ENCODE peak calls at places on chromosome 13, in four cellular contexts. One of them, this sample, is unnamed.

GRCh38 chr13:73142091-73142490 is 83.3 kb downstream of the KLF5 start:
- DNase-seq in IMR-90: no peak
- DNase-seq in H9: no peak
- DNase-seq in H1: no peak
- DNase-seq in this sample: no peak

GRCh38 chr13:112990783-112991182 is 21.8 kb downstream of the MCF2L start:
- DNase-seq in IMR-90: no peak
- DNase-seq in H9: peak
- DNase-seq in H1: no peak
- DNase-seq in this sample: peak

GRCh38 chr13:31978021-31978420 is 53.6 kb upstream of the FRY start:
- DNase-seq in IMR-90: no peak
- DNase-seq in H9: no peak
- DNase-seq in H1: no peak
- DNase-seq in this sample: no peak

GRCh38 chr13:99367663-99368448 is 60.7 kb upstream of the GPR183 start:
- DNase-seq in IMR-90: no peak
- DNase-seq in H9: no peak
- DNase-seq in H1: peak
- DNase-seq in this sample: peak

GRCh38 chr13:98080280-98080679 is 62.6 kb upstream of the FARP1 start:
- DNase-seq in IMR-90: no peak
- DNase-seq in H9: no peak
- DNase-seq in H1: no peak
- DNase-seq in this sample: no peak

GRCh38 chr13:108560092-108560491 is 69.3 kb upstream of the MYO16 start:
- DNase-seq in IMR-90: no peak
- DNase-seq in H9: no peak
- DNase-seq in H1: no peak
- DNase-seq in this sample: peak

GRCh38 chr13:110047511-110047910 is 259.4 kb downstream of the COL4A1 start:
- DNase-seq in IMR-90: peak
- DNase-seq in H9: no peak
- DNase-seq in H1: no peak
- DNase-seq in this sample: no peak

GRCh38 chr13:86689901-86690300 is 890.7 kb upstream of the SLITRK6 start:
- DNase-seq in IMR-90: no peak
- DNase-seq in H9: no peak
- DNase-seq in H1: no peak
- DNase-seq in this sample: no peak

GRCh38 chr13:39226359-39226758 is 188.1 kb downstream of the NHLRC3 start:
- DNase-seq in IMR-90: no peak
- DNase-seq in H9: no peak
- DNase-seq in H1: no peak
- DNase-seq in this sample: no peak

GRCh38 chr13:73765651-73766384 is 368.4 kb downstream of the KLF12 start:
- DNase-seq in IMR-90: peak
- DNase-seq in H9: peak
- DNase-seq in H1: peak
- DNase-seq in this sample: peak

GRCh38 chr13:29428310-29428991 is 167.0 kb downstream of the SLC7A1 start:
- DNase-seq in IMR-90: no peak
- DNase-seq in H9: peak
- DNase-seq in H1: peak
- DNase-seq in this sample: peak

GRCh38 chr13:79779761-79780160 is 298.8 kb downstream of the NDFIP2 start:
- DNase-seq in IMR-90: peak
- DNase-seq in H9: no peak
- DNase-seq in H1: no peak
- DNase-seq in this sample: peak

GRCh38 chr13:79780240-79780639 is 299.3 kb downstream of the NDFIP2 start:
- DNase-seq in IMR-90: peak
- DNase-seq in H9: no peak
- DNase-seq in H1: no peak
- DNase-seq in this sample: no peak

GRCh38 chr13:79786176-79786575 is 305.2 kb downstream of the NDFIP2 start:
- DNase-seq in IMR-90: no peak
- DNase-seq in H9: no peak
- DNase-seq in H1: no peak
- DNase-seq in this sample: no peak

GRCh38 chr13:79781829-79782540 is 301.0 kb downstream of the NDFIP2 start:
- DNase-seq in IMR-90: peak
- DNase-seq in H9: no peak
- DNase-seq in H1: no peak
- DNase-seq in this sample: no peak

DNA sequence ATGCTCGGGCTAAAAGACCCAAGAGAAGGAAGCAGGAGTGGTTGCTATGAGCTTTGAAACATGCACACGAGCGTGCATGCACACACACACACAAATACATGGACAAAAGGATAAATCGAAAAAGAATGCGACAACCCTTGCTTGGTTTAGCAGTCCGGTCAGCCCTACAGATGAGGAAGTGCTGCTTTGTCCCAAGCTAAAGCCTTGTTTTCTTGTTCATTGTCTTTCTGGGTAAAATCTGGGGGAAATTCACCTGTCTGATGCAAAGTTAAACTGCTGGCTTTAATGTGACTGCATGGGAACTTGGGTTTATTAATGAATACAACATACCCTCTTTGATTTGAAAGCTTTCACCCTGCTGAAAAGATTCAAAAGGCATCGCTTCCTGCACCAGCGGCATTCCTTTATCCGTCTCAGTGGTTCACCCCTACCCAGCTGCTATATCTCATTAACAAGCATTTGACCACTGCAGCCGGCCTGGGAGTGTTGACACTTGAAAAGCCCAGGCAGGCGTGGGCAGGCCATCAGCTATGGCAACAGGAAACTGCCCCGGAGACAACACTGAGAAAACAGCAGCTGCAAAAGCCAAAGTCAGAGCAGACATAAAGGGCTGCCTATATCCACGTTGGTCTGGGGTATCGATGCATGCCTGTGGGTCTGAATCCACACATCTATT is 301.7 kb downstream of the NDFIP2 start:
- DNase-seq in IMR-90: peak
- DNase-seq in H9: peak
- DNase-seq in H1: peak
- DNase-seq in this sample: peak
- H2BK120ac ChIP-seq in IMR-90: peak
- H2BK120ac ChIP-seq in H9: no peak
- H2BK120ac ChIP-seq in H1: no peak
- H2BK120ac ChIP-seq in this sample: peak

GRCh38 chr13:34179481-34179880 is 361.5 kb downstream of the RFC3 start:
- DNase-seq in IMR-90: peak
- DNase-seq in H9: no peak
- DNase-seq in H1: no peak
- DNase-seq in this sample: peak
- H3K56ac ChIP-seq in IMR-90: no peak
- H3K56ac ChIP-seq in H9: no peak
- H3K56ac ChIP-seq in H1: no peak
- H3K56ac ChIP-seq in this sample: peak

DNA sequence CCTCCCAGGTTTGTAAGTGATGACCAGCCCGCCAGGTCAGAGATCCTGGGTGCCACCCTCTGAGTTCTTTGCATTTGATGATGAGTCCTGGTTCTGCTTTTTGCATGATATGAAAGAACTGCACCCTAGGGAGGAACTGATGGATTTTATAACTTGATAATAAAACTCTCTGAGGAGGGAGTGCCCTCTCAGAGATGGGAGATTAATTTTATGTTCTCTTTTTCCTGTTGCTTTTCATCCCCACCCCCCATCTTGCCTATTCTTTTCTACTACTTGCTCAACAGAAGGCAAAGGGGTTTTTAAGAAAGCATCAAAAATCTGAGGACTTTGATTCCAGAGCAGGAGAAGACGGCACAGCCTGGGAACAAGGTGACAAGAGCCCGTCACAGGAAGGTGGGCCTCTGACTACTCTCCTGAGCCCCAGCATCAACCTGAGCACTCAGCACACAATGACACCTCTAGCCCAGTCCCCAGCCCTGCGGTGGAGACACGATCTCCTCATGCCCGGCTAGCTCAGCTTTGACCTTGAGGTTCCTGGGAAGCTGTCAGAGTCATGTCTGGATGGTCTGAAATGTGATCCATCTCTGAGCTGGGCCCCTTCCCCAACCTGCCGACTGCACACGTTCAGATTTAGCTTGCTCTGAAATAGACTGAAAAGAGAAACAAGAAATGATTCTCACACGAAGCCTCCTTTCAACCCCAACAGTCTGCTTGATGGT is 69.1 kb downstream of the SIAH3 start:
- DNase-seq in IMR-90: no peak
- DNase-seq in H9: no peak
- DNase-seq in H1: no peak
- DNase-seq in this sample: no peak
- H2BK120ac ChIP-seq in IMR-90: no peak
- H2BK120ac ChIP-seq in H9: no peak
- H2BK120ac ChIP-seq in H1: no peak
- H2BK120ac ChIP-seq in this sample: no peak

GRCh38 chr13:75889427-75889826 is 253.3 kb downstream of the LMO7 start:
- DNase-seq in IMR-90: no peak
- DNase-seq in H9: no peak
- DNase-seq in H1: no peak
- DNase-seq in this sample: peak
- H3K56ac ChIP-seq in IMR-90: no peak
- H3K56ac ChIP-seq in H9: no peak
- H3K56ac ChIP-seq in H1: no peak
- H3K56ac ChIP-seq in this sample: peak

DNA sequence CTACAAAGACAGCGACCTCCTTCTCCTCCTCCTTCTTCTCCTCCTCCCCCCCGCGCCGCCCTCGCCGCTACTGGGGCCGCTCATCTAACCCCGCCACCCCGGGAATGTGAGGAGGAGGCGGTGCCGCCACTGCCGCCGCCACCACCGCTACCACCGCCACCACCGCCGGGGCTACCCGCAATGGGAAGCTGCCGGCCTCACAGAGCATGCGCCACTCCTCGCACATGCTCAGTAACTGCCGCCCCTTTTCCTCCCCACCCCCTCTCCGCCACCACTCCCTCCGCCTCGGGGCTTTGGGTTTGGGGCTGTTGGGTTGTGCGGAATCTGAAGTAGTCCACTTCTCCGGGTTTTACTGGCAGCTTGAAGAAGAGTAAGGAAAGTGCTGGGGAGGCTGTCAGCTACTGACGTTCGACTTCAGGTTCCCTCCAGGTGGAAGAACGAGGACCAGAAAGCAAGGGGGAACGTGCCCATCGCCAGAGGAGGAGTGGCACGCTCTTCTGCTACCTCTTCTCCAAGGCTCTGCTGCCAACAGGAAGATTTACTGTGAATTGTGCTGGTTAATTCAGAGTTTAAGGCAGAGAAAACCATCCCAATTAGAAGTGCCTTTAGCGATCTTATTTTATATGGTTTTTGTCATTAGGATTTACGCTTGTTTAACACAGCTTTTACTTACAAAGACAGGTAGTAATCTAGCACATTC is at the start of gene MYCBP2:
- DNase-seq in IMR-90: peak
- DNase-seq in H9: peak
- DNase-seq in H1: peak
- DNase-seq in this sample: peak
- H2BK120ac ChIP-seq in IMR-90: peak
- H2BK120ac ChIP-seq in H9: no peak
- H2BK120ac ChIP-seq in H1: no peak
- H2BK120ac ChIP-seq in this sample: no peak

GRCh38 chr13:59521549-59521948 is 642.2 kb downstream of the DIAPH3 start:
- DNase-seq in IMR-90: no peak
- DNase-seq in H9: no peak
- DNase-seq in H1: no peak
- DNase-seq in this sample: no peak
- H3K56ac ChIP-seq in IMR-90: no peak
- H3K56ac ChIP-seq in H9: no peak
- H3K56ac ChIP-seq in H1: no peak
- H3K56ac ChIP-seq in this sample: no peak

GRCh38 chr13:30805132-30805537 is 69.8 kb downstream of the ALOX5AP start:
- DNase-seq in IMR-90: no peak
- DNase-seq in H9: no peak
- DNase-seq in H1: no peak
- DNase-seq in this sample: no peak
- H2BK120ac ChIP-seq in IMR-90: peak
- H2BK120ac ChIP-seq in H9: no peak
- H2BK120ac ChIP-seq in H1: no peak
- H2BK120ac ChIP-seq in this sample: no peak

DNA sequence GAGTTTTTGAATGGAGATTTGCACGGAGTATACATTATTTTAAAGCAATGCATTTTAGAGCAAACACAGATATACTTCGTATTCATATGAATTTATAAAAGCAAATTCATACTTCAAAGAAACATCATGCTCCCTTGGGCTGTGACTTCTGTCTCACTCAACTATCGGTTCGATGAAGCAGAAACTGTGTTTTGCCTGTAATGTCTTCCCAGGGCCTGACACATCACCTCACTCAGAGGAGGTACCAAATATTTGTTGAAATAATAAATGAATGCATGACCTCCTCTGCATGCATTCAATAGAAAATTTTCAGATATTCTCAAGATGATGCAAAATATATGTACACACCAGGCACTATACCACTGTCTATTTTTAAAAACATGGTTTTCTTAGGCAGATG is 432.7 kb downstream of the EFNB2 start:
- DNase-seq in IMR-90: no peak
- DNase-seq in H9: no peak
- DNase-seq in H1: no peak
- DNase-seq in this sample: no peak
- H3K56ac ChIP-seq in IMR-90: no peak
- H3K56ac ChIP-seq in H9: no peak
- H3K56ac ChIP-seq in H1: no peak
- H3K56ac ChIP-seq in this sample: no peak

GRCh38 chr13:93243375-93244063 is 16.9 kb downstream of the GPC6 start:
- DNase-seq in IMR-90: no peak
- DNase-seq in H9: no peak
- DNase-seq in H1: no peak
- DNase-seq in this sample: no peak

GRCh38 chr13:93244918-93245280 is 18.3 kb downstream of the GPC6 start:
- DNase-seq in IMR-90: peak
- DNase-seq in H9: no peak
- DNase-seq in H1: no peak
- DNase-seq in this sample: no peak

GRCh38 chr13:93246069-93246468 is 19.5 kb downstream of the GPC6 start:
- DNase-seq in IMR-90: no peak
- DNase-seq in H9: no peak
- DNase-seq in H1: no peak
- DNase-seq in this sample: no peak

GRCh38 chr13:93248627-93249047 is 22.0 kb downstream of the GPC6 start:
- DNase-seq in IMR-90: peak
- DNase-seq in H9: peak
- DNase-seq in H1: no peak
- DNase-seq in this sample: peak

GRCh38 chr13:93244141-93244917 is 17.7 kb downstream of the GPC6 start:
- DNase-seq in IMR-90: peak
- DNase-seq in H9: no peak
- DNase-seq in H1: no peak
- DNase-seq in this sample: no peak
- H2BK120ac ChIP-seq in IMR-90: peak
- H2BK120ac ChIP-seq in H9: no peak
- H2BK120ac ChIP-seq in H1: no peak
- H2BK120ac ChIP-seq in this sample: no peak